ENCODE peak calls at places on chromosomes 12 and 14, in four cellular contexts. M is tibial artery, P is WERI-Rb-1, C is lower leg skin. V is an unnamed sample.

GRCh38 chr12:64318605-64319004 is 72.0 kb downstream of the C12orf56 start:
- DNase-seq in M (no peak), P (no peak), C (no peak), V (peak; percentile 5)

GRCh38 chr14:34461334-34462131 is 507 bp downstream of the SPTSSA start:
- DNase-seq in M (peak; percentile 77), P (peak; percentile 53), C (peak; percentile 31), V (peak; percentile 61)

GRCh38 chr12:51891843-51892242 is 3.9 kb downstream of the ANKRD33 start:
- DNase-seq in M (no peak), P (no peak), C (no peak), V (no peak)

GRCh38 chr14:52315355-52315718 is 1.2 kb downstream of the PTGER2 start:
- DNase-seq in M (no peak), P (no peak), C (no peak), V (no peak)

GRCh38 chr12:12466157-12466556 is 96.5 kb downstream of the DUSP16 start:
- DNase-seq in M (no peak), P (no peak), C (no peak), V (no peak)

GRCh38 chr14:89040080-89040437 is 215.6 kb downstream of the TTC8 start:
- DNase-seq in M (no peak), P (no peak), C (no peak), V (no peak)

GRCh38 chr12:3835914-3836313 is 37.3 kb downstream of the PARP11 start:
- DNase-seq in M (no peak), P (no peak), C (no peak), V (no peak)

GRCh38 chr12:102753802-102754201 is 163.2 kb downstream of the PAH start:
- DNase-seq in M (no peak), P (no peak), C (peak; percentile 80), V (no peak)

GRCh38 chr12:120007272-120007671 is 18.2 kb downstream of the BICDL1 start:
- DNase-seq in M (no peak), P (no peak), C (no peak), V (no peak)

GRCh38 chr14:39812532-39813320 is 380.5 kb upstream of the FBXO33 start:
- DNase-seq in M (no peak), P (no peak), C (no peak), V (no peak)

GRCh38 chr12:121124402-121125109 is 8.1 kb upstream of the P2RX7 start:
- DNase-seq in M (no peak), P (no peak), C (peak; percentile 27), V (no peak)

GRCh38 chr12:31206038-31206670 is 119.8 kb downstream of the SINHCAF start:
- DNase-seq in M (no peak), P (no peak), C (no peak), V (no peak)

GRCh38 chr14:88542857-88543795 is 11.7 kb downstream of the PTPN21 start:
- DNase-seq in M (no peak), P (no peak), C (no peak), V (no peak)

GRCh38 chr12:62075860-62076259 is 184.3 kb upstream of the USP15 start:
- DNase-seq in M (no peak), P (no peak), C (no peak), V (no peak)

GRCh38 chr12:418432-418831 is 17.0 kb downstream of the CCDC77 start:
- DNase-seq in M (no peak), P (no peak), C (no peak), V (no peak)

GRCh38 chr12:96773031-96773430 is 134.0 kb upstream of the NEDD1 start:
- DNase-seq in M (no peak), P (no peak), C (no peak), V (no peak)

GRCh38 chr12:98743362-98743953 is 98.4 kb downstream of the APAF1 start:
- DNase-seq in M (no peak), P (peak; percentile 54), C (no peak), V (peak; percentile 56)

GRCh38 chr12:105477873-105478272 is 147.4 kb downstream of the C12orf75 start:
- DNase-seq in M (no peak), P (peak; percentile 61), C (no peak), V (no peak)

GRCh38 chr14:88255798-88256197 is 67.3 kb downstream of the KCNK10 start:
- DNase-seq in M (no peak), P (no peak), C (no peak), V (no peak)

GRCh38 chr14:69932391-69932790 is 53.2 kb downstream of the SMOC1 start:
- DNase-seq in M (no peak), P (no peak), C (no peak), V (no peak)

GRCh38 chr12:10720974-10721565 is 2.1 kb downstream of the YBX3 start:
- DNase-seq in M (no peak), P (no peak), C (no peak), V (no peak)

GRCh38 chr14:74514471-74514932 is 20.9 kb downstream of the ISCA2 start:
- DNase-seq in M (peak; percentile 77), P (no peak), C (no peak), V (no peak)

GRCh38 chr14:95041477-95042020 is 115.8 kb downstream of the DICER1 start:
- DNase-seq in M (no peak), P (no peak), C (no peak), V (no peak)

GRCh38 chr12:132711169-132711843 is 664 bp downstream of the PGAM5 start:
- DNase-seq in M (no peak), P (peak; percentile 24), C (no peak), V (peak; percentile 53)

GRCh38 chr12:77152623-77153193 is 87.3 kb upstream of the E2F7 start:
- DNase-seq in M (no peak), P (no peak), C (no peak), V (no peak)

GRCh38 chr12:57626929-57627445 is 6.0 kb downstream of the B4GALNT1 start:
- DNase-seq in M (no peak), P (no peak), C (no peak), V (no peak)

GRCh38 chr14:77290705-77291104 is 19.7 kb upstream of the NGB start:
- DNase-seq in M (no peak), P (peak; percentile 43), C (no peak), V (no peak)

GRCh38 chr14:67411820-67412421 is at the start of gene PLEK2:
- DNase-seq in M (no peak), P (no peak), C (peak; percentile 42), V (no peak)

GRCh38 chr12:131734336-131735152 is 23.7 kb downstream of the SFSWAP start:
- DNase-seq in M (no peak), P (no peak), C (no peak), V (no peak)

GRCh38 chr14:90844321-90844720 is 28.1 kb upstream of the TTC7B start:
- DNase-seq in M (no peak), P (peak; percentile 62), C (peak; percentile 4), V (no peak)

GRCh38 chr12:45296046-45296586 is 80.2 kb downstream of the ANO6 start:
- DNase-seq in M (no peak), P (no peak), C (no peak), V (no peak)

DNA sequence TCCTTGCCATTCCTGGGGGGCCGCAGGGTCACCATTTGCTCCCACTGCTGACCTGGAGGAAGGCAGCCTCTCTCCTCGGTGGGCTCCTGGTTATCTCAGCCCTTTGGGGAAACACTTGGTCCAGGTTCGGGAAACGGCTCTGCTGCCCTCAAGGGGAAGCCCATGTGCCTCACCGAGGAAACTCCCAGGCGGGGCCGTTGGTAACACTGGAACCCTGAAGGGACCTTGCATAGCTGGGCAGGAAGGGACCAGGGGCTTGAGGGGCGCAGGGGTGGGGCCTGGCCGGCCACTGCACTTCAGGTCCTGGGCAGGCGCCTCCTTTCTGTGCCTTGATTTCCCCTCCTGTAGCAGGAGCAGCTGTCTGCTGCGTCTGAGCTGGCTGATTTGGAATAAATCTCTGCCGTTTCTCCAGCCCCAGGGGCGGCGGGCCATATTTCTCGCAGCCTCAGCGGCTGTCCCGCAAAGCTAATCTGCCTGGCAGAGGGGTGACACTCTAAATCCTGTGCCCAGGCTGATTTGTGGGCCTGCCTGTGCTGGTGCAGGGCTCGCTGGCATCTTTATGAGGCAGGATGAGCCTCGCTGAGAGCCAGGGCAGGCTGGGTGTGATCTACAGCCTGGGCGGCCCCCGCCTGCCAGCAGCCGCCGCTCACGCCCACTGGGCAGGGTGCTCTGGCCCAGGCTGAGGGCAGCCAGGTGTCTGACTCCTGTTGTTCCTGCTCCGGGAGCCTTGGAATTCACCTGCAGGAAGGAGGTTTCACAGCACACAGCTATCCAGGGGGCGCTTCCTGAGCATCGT is 49.7 kb downstream of the KIF26A start:
- DNase-seq in M (no peak), P (no peak), C (no peak), V (no peak)
- TF ChIP-seq CTCF in M (no peak), P (peak; percentile 8), C (no peak), V (no peak)

GRCh38 chr12:6605425-6606330 is 1.5 kb downstream of the CHD4 start:
- DNase-seq in M (peak; percentile 72), P (no peak), C (no peak), V (peak; percentile 27)

GRCh38 chr12:6606331-6607131 is 648 bp downstream of the CHD4 start:
- DNase-seq in M (peak; percentile 90), P (peak; percentile 55), C (peak; percentile 50), V (peak; percentile 69)

GRCh38 chr12:6607751-6608591 is 792 bp upstream of the CHD4 start:
- DNase-seq in M (peak; percentile 77), P (peak; percentile 87), C (peak; percentile 61), V (peak; percentile 49)

GRCh38 chr12:6612247-6612646 is 5.1 kb upstream of the CHD4 start:
- DNase-seq in M (no peak), P (no peak), C (no peak), V (no peak)

DNA sequence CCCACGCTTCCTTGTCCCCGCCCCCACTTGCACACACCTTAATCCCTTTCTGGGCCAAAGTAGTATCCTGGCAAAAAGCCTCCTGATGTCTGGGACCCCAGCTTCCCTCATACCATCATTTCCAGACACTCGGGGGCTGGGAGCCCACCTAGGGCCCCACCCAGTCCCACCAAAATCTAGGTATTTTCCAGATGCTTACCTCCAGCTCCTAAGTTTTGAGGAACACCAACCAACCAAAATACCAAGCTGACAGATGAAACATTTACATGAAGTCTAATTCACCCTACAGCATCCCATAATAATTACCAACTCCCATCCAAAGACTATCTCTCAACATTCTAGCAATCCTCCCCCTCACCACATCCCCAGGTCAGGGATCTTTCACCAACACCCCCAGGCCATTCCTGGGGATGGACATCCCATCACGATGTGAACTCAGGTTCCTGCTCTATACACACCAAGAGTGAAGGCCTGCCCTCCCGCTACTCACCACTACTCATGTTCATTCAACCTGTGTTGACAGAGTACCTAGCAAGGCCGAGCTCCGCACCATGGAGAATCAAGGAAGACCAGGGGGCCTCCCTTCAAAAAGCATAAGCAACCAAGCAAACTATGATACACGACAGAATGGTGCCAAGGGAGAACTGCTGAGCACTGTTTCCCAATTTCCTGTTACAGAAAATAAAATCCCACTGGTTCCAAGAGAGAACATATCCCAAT is 1.6 kb upstream of the CHD4 start:
- DNase-seq in M (peak; percentile 80), P (peak; percentile 36), C (no peak), V (no peak)
- TF ChIP-seq CTCF in M (no peak), P (no peak), C (no peak), V (no peak)

GRCh38 chr12:99745895-99746294 is 98.3 kb downstream of the GARIN6 start:
- DNase-seq in M (no peak), P (no peak), C (no peak), V (no peak)

GRCh38 chr12:99745106-99745505 is 97.6 kb downstream of the GARIN6 start:
- DNase-seq in M (no peak), P (no peak), C (no peak), V (no peak)

DNA sequence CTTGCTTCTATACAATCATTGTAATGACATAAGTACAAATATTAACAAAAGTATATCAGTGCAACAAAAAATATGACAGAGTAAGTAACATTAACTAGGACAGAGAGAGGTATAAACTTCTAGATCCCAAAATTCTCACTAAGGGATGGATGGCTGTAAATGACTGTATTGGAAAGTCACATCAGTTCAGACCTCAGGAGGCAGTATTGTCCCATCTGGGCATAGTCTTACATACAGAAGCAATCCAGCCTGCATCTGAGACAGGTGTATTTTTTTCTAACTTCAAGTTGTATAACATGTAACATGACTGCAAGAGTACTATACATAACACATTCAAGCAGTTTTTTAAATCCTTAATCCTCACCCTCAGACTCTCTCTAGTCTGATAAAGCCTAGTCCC is 99.0 kb downstream of the GARIN6 start:
- DNase-seq in M (no peak), P (no peak), C (no peak), V (no peak)
- TF ChIP-seq CTCF in M (no peak), P (peak; percentile 23), C (no peak), V (no peak)

GRCh38 chr12:65500121-65500846 is 221.8 kb downstream of the MSRB3 start:
- DNase-seq in M (no peak), P (no peak), C (no peak), V (no peak)
- TF ChIP-seq CTCF in M (no peak), P (no peak), C (no peak), V (no peak)